ENCODE peak calls at places on chromosomes 6 and 20, in four cellular contexts. R is H9, M is H1, X is neuronal stem cell. V is an unnamed sample.

GRCh38 chr6:150492941-150493340 is 106.7 kb upstream of the PLEKHG1 start:
- DNase-seq in R (no peak), M (no peak), X (no peak), V (no peak)

GRCh38 chr6:44527961-44528644 is 140.6 kb downstream of the CDC5L start:
- DNase-seq in R (peak), M (no peak), X (no peak), V (no peak)

GRCh38 chr6:138972226-138972665 is 15.8 kb downstream of the REPS1 start:
- DNase-seq in R (no peak), M (no peak), X (no peak), V (no peak)

GRCh38 chr20:21322083-21322710 is 19.1 kb downstream of the XRN2 start:
- DNase-seq in R (no peak), M (no peak), X (no peak), V (no peak)

GRCh38 chr6:74657033-74657432 is 548.8 kb downstream of the COL12A1 start:
- DNase-seq in R (no peak), M (no peak), X (no peak), V (no peak)

GRCh38 chr6:42756713-42757112 is 10.8 kb upstream of the TBCC start:
- DNase-seq in R (peak), M (no peak), X (no peak), V (no peak)

GRCh38 chr20:6635034-6635736 is 132.3 kb upstream of the BMP2 start:
- DNase-seq in R (no peak), M (no peak), X (no peak), V (no peak)

GRCh38 chr20:7285918-7286556 is 518.6 kb downstream of the BMP2 start:
- DNase-seq in R (peak), M (no peak), X (peak), V (peak)

GRCh38 chr6:47716207-47716606 is 17.8 kb downstream of the ADGRF4 start:
- DNase-seq in R (no peak), M (no peak), X (no peak), V (no peak)

GRCh38 chr6:37731888-37732287 is 34.2 kb upstream of the MDGA1 start:
- DNase-seq in R (peak), M (no peak), X (no peak), V (no peak)

GRCh38 chr6:137690721-137691120 is 176.3 kb upstream of the TNFAIP3 start:
- DNase-seq in R (no peak), M (no peak), X (no peak), V (no peak)

GRCh38 chr20:46268131-46268611 is 40.1 kb downstream of the CDH22 start:
- DNase-seq in R (no peak), M (no peak), X (no peak), V (no peak)

GRCh38 chr6:24927234-24927955 is 8.4 kb downstream of the RIPOR2 start:
- DNase-seq in R (no peak), M (no peak), X (no peak), V (peak)

GRCh38 chr6:24537771-24538385 is 43.1 kb downstream of the ALDH5A1 start:
- DNase-seq in R (no peak), M (no peak), X (no peak), V (peak)

GRCh38 chr6:81999270-81999669 is 246.8 kb upstream of the TENT5A start:
- DNase-seq in R (no peak), M (no peak), X (no peak), V (peak)

GRCh38 chr6:134642217-134642616 is 307.7 kb downstream of the ALDH8A1 start:
- DNase-seq in R (no peak), M (no peak), X (no peak), V (no peak)

GRCh38 chr6:44043479-44044153 is 83.6 kb downstream of the MRPL14 start:
- DNase-seq in R (peak), M (no peak), X (no peak), V (no peak)

GRCh38 chr20:23260181-23260840 is 90.3 kb upstream of the NXT1 start:
- DNase-seq in R (no peak), M (no peak), X (no peak), V (no peak)

GRCh38 chr6:166927240-166927941 is 29.0 kb downstream of the RNASET2 start:
- DNase-seq in R (no peak), M (no peak), X (no peak), V (no peak)

GRCh38 chr6:44576132-44576601 is 188.7 kb downstream of the CDC5L start:
- DNase-seq in R (no peak), M (no peak), X (no peak), V (no peak)

GRCh38 chr6:149859368-149859767 is 4.8 kb downstream of the LRP11 start:
- DNase-seq in R (no peak), M (no peak), X (no peak), V (peak)

GRCh38 chr6:159716247-159717086 is 10.8 kb upstream of the WTAP start:
- DNase-seq in R (no peak), M (no peak), X (no peak), V (peak)

GRCh38 chr6:126181173-126181741 is 158.7 kb upstream of the CENPW start:
- DNase-seq in R (no peak), M (peak), X (no peak), V (no peak)

GRCh38 chr6:134956676-134957075 is 6.8 kb upstream of the ALDH8A1 start:
- DNase-seq in R (no peak), M (no peak), X (no peak), V (no peak)

GRCh38 chr20:23451956-23452487 is 654 bp downstream of the CST11 start:
- DNase-seq in R (no peak), M (no peak), X (no peak), V (peak)

GRCh38 chr6:116465246-116465645 is 4.1 kb downstream of the CALHM6 start:
- DNase-seq in R (no peak), M (no peak), X (no peak), V (peak)

GRCh38 chr6:164216839-164217238 is 802.3 kb downstream of the QKI start:
- DNase-seq in R (no peak), M (no peak), X (no peak), V (no peak)

GRCh38 chr20:17708675-17709360 is 9.1 kb downstream of the BANF2 start:
- DNase-seq in R (no peak), M (no peak), X (no peak), V (no peak)

GRCh38 chr20:17712708-17713107 is 12.9 kb downstream of the BANF2 start:
- DNase-seq in R (no peak), M (no peak), X (no peak), V (no peak)

GRCh38 chr20:17709361-17710293 is 9.9 kb downstream of the BANF2 start:
- DNase-seq in R (no peak), M (no peak), X (no peak), V (no peak)

GRCh38 chr20:17712201-17712600 is 12.4 kb downstream of the BANF2 start:
- DNase-seq in R (no peak), M (no peak), X (no peak), V (no peak)

GRCh38 chr20:17710379-17711305 is 10.9 kb downstream of the BANF2 start:
- DNase-seq in R (no peak), M (no peak), X (no peak), V (no peak)
- H3K18ac ChIP-seq in R (no peak), M (no peak), X (peak), V (no peak)

GRCh38 chr6:45675634-45676033 is 297.9 kb upstream of the SUPT3H start:
- DNase-seq in R (no peak), M (no peak), X (no peak), V (no peak)
- H2BK12ac ChIP-seq in R (no peak), M (peak), X (peak), V (peak)

GRCh38 chr20:58763076-58763475 is 70.5 kb downstream of the NPEPL1 start:
- DNase-seq in R (no peak), M (no peak), X (no peak), V (no peak)

GRCh38 chr20:58760881-58761280 is 68.3 kb downstream of the NPEPL1 start:
- DNase-seq in R (no peak), M (no peak), X (no peak), V (no peak)

GRCh38 chr20:58755062-58755697 is 62.6 kb downstream of the NPEPL1 start:
- DNase-seq in R (peak), M (no peak), X (no peak), V (no peak)

GRCh38 chr20:58755751-58756524 is 63.3 kb downstream of the NPEPL1 start:
- DNase-seq in R (peak), M (no peak), X (no peak), V (no peak)

GRCh38 chr20:58759947-58760346 is 67.3 kb downstream of the NPEPL1 start:
- DNase-seq in R (peak), M (no peak), X (no peak), V (no peak)
- H3K4me2 ChIP-seq in R (no peak), M (no peak), X (no peak), V (no peak)

DNA sequence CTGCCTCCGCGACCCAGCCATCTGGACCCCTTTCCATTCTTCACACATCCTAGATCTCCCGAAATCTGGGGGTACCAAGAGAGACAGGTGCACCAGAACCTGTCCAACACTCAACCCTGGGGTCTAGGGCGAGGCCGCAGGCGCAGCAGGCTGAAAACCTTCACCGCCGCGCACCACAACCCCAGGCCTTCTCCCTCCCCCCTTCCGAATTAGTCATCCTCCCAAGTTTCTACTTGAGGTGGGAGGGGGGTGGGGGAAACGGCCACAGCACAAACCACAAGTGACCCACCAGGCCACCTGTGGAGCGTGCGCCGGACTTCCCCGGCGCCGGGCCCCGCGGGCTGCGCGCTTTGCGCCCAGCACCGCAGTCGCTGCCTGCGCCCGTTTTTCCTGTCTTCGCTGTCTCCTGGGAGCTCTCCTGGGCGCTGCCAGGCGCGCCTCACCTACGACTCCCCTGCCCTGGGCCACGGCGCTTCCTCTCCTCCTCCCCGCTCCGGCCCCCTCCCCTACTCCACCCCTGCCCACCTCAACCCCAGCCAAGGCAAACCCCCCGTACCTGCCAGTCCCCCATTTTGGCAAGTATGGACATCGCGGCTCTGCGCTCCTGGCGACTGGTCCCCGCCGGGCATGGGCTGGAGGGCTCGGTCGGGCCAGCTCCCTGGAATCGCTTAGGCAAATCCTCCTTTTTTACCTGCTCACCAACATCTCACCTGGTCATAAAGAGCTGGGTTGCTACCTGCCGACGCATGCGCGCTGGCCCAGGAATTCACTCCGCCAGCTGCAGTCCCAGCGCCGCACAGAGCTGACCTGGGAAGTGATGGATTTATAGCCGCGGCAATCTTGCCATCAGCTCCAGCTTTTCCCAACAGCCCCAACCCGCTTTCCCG is 4.2 kb upstream of the TFAP2A start:
- DNase-seq in R (peak), M (no peak), X (no peak), V (peak)
- H3K18ac ChIP-seq in R (no peak), M (peak), X (no peak), V (peak)

DNA sequence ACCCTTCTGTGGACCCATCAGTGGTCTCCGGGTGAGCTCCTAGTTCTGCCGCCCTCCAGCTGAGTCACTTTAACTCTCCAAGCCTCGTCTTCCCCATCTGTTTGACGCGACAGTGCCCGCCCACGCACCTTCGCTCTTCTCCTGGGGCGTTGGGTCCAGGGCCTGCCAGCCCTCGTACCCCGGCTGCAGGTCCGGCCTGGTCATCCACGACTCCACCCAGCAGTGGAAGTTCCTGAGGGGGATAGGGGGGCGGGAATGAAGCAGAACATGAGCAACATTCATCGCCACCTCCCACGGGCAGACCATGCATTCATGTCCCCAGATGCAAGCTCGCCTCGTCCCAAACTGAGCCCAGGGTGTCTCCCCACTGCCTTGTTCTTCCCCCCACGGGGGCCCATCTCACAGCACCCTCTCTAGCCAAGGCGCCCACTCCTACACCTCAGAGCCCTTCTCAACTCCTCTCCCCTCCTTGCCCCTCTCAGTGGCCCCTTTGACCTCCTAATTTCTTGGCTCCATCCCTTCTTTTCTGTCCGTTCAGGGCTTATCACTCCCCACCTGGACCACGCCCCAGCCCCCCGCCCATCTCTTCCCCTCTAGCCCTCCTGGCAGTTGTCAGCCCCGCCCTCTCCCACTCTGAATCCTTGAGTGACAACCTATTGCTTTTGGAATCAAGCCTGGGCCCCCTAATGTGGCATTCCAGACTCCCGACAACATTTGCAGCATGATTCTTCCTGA is 23.7 kb downstream of the TGM2 start:
- DNase-seq in R (no peak), M (no peak), X (no peak), V (no peak)
- H2BK12ac ChIP-seq in R (no peak), M (no peak), X (no peak), V (no peak)

DNA sequence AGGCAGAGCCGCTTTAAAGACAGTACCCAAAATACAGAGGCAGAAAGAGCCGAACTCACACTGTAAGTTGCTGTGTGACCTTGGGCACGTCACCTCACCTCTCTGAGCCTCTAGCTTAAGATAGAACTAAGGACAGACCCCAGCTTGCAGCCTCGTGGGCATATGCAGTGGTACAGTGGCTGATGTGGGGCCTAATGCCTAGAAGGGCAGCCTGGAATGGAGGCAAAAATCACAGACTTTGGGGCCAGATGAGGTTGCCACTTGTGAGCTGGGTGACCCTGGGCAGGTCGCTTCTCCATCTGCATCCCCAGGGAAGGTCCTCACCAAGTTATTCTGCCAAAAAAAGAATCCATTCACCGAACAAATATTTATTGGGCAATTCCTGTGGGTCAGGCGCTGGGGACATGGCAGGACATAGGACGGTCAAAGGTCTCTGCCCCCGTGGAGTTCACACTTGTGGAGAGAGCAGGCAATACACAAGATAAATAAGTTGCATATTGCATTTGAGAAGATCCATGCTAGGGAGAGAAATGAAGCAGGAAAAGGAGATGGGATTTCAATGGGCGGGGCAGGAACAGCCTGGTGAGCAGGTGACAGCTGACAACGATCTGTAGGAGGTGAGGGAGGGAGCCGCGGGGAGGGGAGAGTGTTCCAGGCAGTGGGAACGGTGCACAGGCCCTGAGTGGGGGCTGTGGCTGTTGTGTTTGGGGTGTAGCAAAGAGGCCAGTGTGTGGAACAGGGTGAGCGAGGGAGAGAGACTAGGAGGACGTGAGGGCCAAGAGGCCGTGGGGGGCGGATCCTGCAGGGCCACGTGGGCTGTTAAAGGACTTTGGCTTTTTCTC is 115.2 kb downstream of the CEBPB start:
- DNase-seq in R (no peak), M (no peak), X (no peak), V (peak)
- H3K4me2 ChIP-seq in R (peak), M (peak), X (no peak), V (no peak)

DNA sequence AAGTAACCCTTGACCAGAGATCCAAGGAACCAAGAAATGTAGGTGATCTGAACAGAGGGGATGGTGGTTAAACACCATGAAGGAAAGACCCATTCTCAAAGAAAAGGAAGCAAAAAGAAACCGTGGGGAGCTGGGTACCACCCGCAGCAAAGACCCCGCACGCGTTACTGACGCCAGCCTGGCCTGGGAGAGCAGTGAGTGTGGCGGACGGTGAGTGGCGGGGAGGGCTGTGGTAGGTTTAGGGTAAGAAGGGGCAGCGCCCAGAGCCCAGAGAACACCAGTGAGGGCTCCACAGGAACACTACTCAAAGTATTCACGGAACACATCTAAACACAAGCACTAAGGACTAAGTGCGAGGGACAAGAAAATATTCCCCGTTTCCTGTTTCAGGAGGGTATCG is 4.2 kb downstream of the GMEB2 start:
- DNase-seq in R (no peak), M (no peak), X (no peak), V (no peak)
- H3K18ac ChIP-seq in R (no peak), M (no peak), X (no peak), V (no peak)

GRCh38 chr20:38221041-38221589 is 39.4 kb downstream of the KIAA1755 start:
- DNase-seq in R (peak), M (peak), X (peak), V (peak)
- H2BK12ac ChIP-seq in R (no peak), M (no peak), X (no peak), V (peak)

V was measured in trophoblast cell.